ENCODE peak calls at places on chromosomes 7 and 10, in six cellular contexts. B is HepG2, Y is HCT116, L is H1, N is GM12878, E is K562. K is an unnamed sample.

GRCh38 chr10:61971016-61971350 is 69.5 kb downstream of the ARID5B start:
- DNase-seq in Y (no peak), E (no peak), N (no peak), L (no peak), B (no peak), K (no peak)

GRCh38 chr7:7650682-7651206 is 10.2 kb downstream of the UMAD1 start:
- DNase-seq in B (peak; percentile 62), N (no peak), E (no peak), L (no peak), Y (no peak), K (no peak)

GRCh38 chr7:12490105-12490688 is 80.3 kb upstream of the SCIN start:
- DNase-seq in L (no peak), N (no peak), E (peak; percentile 42), Y (peak; percentile 29), B (peak; percentile 5), K (peak; percentile 9)

GRCh38 chr10:27558612-27559020 is 54.5 kb downstream of the RAB18 start:
- DNase-seq in Y (peak; percentile 58), E (peak; percentile 27), L (peak; percentile 7), B (peak; percentile 68), N (no peak), K (peak; percentile 58)

GRCh38 chr7:100719523-100720319 is 547 bp upstream of the EPO start:
- DNase-seq in B (peak; percentile 75), Y (no peak), L (no peak), N (no peak), E (no peak), K (no peak)

GRCh38 chr7:17370901-17371550 is 72.6 kb downstream of the AHR start:
- DNase-seq in N (no peak), E (no peak), L (no peak), Y (no peak), B (no peak), K (no peak)

GRCh38 chr10:85490431-85490830 is 876.2 kb downstream of the GRID1 start:
- DNase-seq in N (no peak), L (no peak), B (no peak), E (no peak), Y (no peak), K (no peak)

GRCh38 chr7:30330134-30331111 is 46.0 kb downstream of the ZNRF2 start:
- DNase-seq in L (no peak), Y (no peak), N (peak; percentile 74), B (no peak), E (no peak), K (no peak)

GRCh38 chr10:46551701-46552525 is 4.5 kb downstream of the GPRIN2 start:
- DNase-seq in E (no peak), N (no peak), B (no peak), L (no peak), Y (no peak), K (no peak)

GRCh38 chr7:6258440-6259182 is 13.8 kb downstream of the CYTH3 start:
- DNase-seq in E (no peak), Y (no peak), B (no peak), N (no peak), L (no peak), K (no peak)

GRCh38 chr7:122896509-122896908 is 10.2 kb upstream of the CADPS2 start:
- DNase-seq in N (no peak), B (no peak), Y (no peak), E (no peak), L (no peak), K (no peak)

GRCh38 chr7:23014681-23015080 is 751 bp upstream of the HYCC1 start:
- DNase-seq in L (no peak), Y (no peak), B (no peak), E (no peak), N (no peak), K (no peak)

GRCh38 chr10:52774182-52774581 is 1.6 kb upstream of the MBL2 start:
- DNase-seq in B (no peak), E (no peak), L (no peak), N (no peak), Y (no peak), K (no peak)

GRCh38 chr7:157192861-157193260 is 54.1 kb downstream of the UBE3C start:
- DNase-seq in Y (no peak), B (no peak), L (no peak), N (no peak), E (no peak), K (no peak)

GRCh38 chr10:10811562-10811961 is 206.1 kb upstream of the CELF2 start:
- DNase-seq in B (no peak), N (no peak), Y (no peak), L (no peak), E (no peak), K (no peak)

GRCh38 chr7:28356619-28357018 is 55.7 kb upstream of the CREB5 start:
- DNase-seq in E (no peak), N (no peak), Y (no peak), L (no peak), B (no peak), K (no peak)

GRCh38 chr10:125363776-125364175 is 203.4 kb upstream of the CTBP2 start:
- DNase-seq in N (no peak), E (no peak), Y (no peak), B (no peak), L (no peak), K (no peak)

GRCh38 chr7:111727905-111728634 is 165.8 kb upstream of the IMMP2L start:
- DNase-seq in E (no peak), Y (no peak), N (no peak), L (no peak), B (no peak), K (no peak)
- TF ChIP-seq ZNF274 in E (no peak), Y (no peak), N (no peak), L (no peak), B (no peak), K (no peak)

DNA sequence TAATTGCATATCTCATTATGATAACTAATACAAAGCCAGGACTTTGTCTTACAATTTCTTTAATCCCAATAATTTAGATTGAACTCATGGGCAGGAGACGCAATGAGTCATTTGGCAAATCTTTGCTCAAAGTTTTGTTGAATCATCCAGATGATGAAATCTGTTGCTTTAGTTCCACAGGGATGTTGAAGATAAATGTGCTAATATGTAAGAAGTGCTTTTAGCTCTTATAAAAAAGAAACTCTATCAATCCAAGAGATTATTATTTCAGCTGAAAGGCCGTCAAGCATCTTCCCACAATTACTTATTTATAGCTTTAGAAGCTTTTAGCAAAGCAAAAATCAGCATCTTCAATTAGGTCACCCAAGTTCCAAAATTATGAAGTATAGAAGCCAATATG is 36.8 kb upstream of the ANK3 start:
- DNase-seq in Y (no peak), E (no peak), L (no peak), N (no peak), B (peak; percentile 6), K (no peak)
- TF ChIP-seq ZNF274 in Y (no peak), E (no peak), L (no peak), N (no peak), B (no peak), K (no peak)

GRCh38 chr7:41331194-41331593 is 371.7 kb downstream of the INHBA start:
- DNase-seq in E (no peak), L (no peak), B (no peak), N (no peak), Y (no peak), K (no peak)

GRCh38 chr7:41336455-41336952 is 366.4 kb downstream of the INHBA start:
- DNase-seq in E (no peak), Y (no peak), N (no peak), L (no peak), B (no peak), K (no peak)

GRCh38 chr7:41336981-41337380 is 365.9 kb downstream of the INHBA start:
- DNase-seq in N (no peak), B (no peak), L (no peak), E (no peak), Y (no peak), K (no peak)

GRCh38 chr7:41334071-41334862 is 368.6 kb downstream of the INHBA start:
- DNase-seq in L (no peak), N (no peak), E (no peak), B (no peak), Y (no peak), K (no peak)

DNA sequence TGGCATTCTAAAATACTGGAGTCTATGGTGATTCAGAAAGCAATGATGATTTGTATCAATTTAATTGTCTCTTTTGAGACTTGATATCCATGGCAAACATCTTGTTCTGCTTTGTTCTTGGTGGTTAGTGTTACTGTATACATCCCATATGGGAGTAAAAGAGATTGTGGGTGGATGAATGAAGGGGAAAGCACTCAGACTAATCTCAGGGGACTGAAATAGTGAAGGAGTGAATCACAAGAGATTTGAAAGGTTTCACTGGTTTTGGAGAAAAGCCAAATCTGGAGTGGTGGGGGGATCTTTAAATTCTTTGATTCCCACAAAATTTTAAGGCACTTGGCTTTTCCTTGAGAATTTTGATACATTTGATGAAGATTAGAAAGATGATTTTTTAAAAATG is 369.4 kb downstream of the INHBA start:
- DNase-seq in N (no peak), L (no peak), E (no peak), Y (no peak), B (no peak), K (no peak)
- TF ChIP-seq ZNF274 in N (no peak), L (no peak), E (no peak), Y (no peak), B (no peak), K (no peak)

DNA sequence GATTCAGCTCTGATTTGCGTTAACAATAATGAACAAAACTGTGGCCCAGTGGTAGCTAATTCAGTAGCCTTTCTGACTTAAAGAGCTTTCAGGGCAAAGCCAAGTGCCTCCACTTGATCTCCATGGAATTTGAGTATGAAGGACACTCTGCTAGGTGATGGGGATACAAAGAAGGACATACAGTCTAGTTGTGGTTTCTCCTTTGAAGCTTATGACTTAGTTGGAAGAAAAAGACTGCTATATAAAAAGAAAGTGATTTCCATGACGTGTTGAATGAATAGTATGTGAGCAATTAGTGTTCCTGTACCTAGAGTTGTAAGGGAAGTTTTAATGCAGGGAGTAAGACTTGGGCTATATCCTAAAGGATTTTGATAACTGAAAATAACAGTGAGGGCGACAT is 8.3 kb downstream of the PDCD4 start:
- DNase-seq in E (no peak), Y (no peak), L (no peak), N (no peak), B (no peak), K (no peak)
- TF ChIP-seq ZNF274 in E (no peak), Y (no peak), L (no peak), N (no peak), B (no peak), K (no peak)

DNA sequence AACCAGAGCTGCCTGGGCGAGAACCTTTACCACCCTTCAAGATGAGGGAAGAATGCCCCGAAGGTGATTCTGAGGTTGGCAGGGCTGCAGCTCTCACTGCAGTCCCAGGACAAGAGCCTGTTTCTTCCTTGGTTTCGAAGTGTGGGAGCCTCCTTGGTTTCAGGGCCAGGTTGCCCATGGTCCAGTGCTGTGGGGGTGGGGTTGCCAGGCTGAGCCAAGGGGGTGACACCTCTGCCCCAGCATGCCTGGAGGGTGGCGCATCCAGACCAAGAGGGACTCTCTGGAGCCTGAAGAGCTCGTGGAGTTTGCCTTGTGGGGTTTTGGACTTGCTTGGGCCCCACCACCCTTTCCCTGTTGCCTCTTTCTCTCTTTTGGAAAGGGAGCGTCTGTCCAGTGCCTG is 41.3 kb downstream of the WDR37 start:
- DNase-seq in Y (no peak), B (no peak), N (no peak), E (no peak), L (no peak), K (no peak)
- TF ChIP-seq ZNF274 in Y (no peak), B (no peak), N (no peak), E (no peak), L (no peak), K (no peak)

K was measured in NT2/D1.